ENCODE peak calls at places on chromosomes 13 and 19, in ten cellular contexts. One of them, this sample, is unnamed. For H3K36me3 and H3K4me1, the result is how much of the 10 kb centered on the place peaks cover.

GRCh38 chr19:3146677-3147100 is 10.9 kb downstream of the GNA15 start:
- DNase-seq in tibial nerve: no peak
- DNase-seq in CD8-positive, alpha-beta memory T cell: peak
- DNase-seq in left ventricle myocardium inferior: no peak
- DNase-seq in mucosa of descending colon: peak
- DNase-seq in Karpas-422: peak
- DNase-seq in IMR-90: no peak
- DNase-seq in heart right ventricle: peak
- DNase-seq in endodermal cell: peak
- DNase-seq in aorta: peak
- DNase-seq in this sample: no peak

GRCh38 chr19:35533822-35534521 is 716 bp downstream of the GAPDHS start:
- DNase-seq in tibial nerve: no peak
- DNase-seq in CD8-positive, alpha-beta memory T cell: peak
- DNase-seq in Karpas-422: no peak
- DNase-seq in aorta: no peak
- DNase-seq in IMR-90: peak
- DNase-seq in mucosa of descending colon: peak
- DNase-seq in heart right ventricle: peak
- DNase-seq in endodermal cell: peak
- DNase-seq in left ventricle myocardium inferior: no peak
- DNase-seq in this sample: no peak

GRCh38 chr13:33918199-33918932 is 100.4 kb downstream of the RFC3 start:
- DNase-seq in aorta: no peak
- DNase-seq in mucosa of descending colon: no peak
- DNase-seq in left ventricle myocardium inferior: no peak
- DNase-seq in endodermal cell: no peak
- DNase-seq in tibial nerve: no peak
- DNase-seq in Karpas-422: no peak
- DNase-seq in heart right ventricle: no peak
- DNase-seq in IMR-90: peak
- DNase-seq in CD8-positive, alpha-beta memory T cell: no peak
- DNase-seq in this sample: peak

GRCh38 chr13:53250272-53250875 is 221.8 kb downstream of the OLFM4 start:
- DNase-seq in CD8-positive, alpha-beta memory T cell: peak
- DNase-seq in endodermal cell: no peak
- DNase-seq in heart right ventricle: no peak
- DNase-seq in IMR-90: peak
- DNase-seq in mucosa of descending colon: no peak
- DNase-seq in aorta: no peak
- DNase-seq in tibial nerve: no peak
- DNase-seq in left ventricle myocardium inferior: no peak
- DNase-seq in Karpas-422: peak
- DNase-seq in this sample: no peak

GRCh38 chr13:40974460-40975407 is 44.4 kb downstream of the ELF1 start:
- DNase-seq in tibial nerve: no peak
- DNase-seq in left ventricle myocardium inferior: no peak
- DNase-seq in heart right ventricle: no peak
- DNase-seq in CD8-positive, alpha-beta memory T cell: peak
- DNase-seq in Karpas-422: peak
- DNase-seq in mucosa of descending colon: no peak
- DNase-seq in endodermal cell: peak
- DNase-seq in aorta: no peak
- DNase-seq in IMR-90: peak
- DNase-seq in this sample: no peak

GRCh38 chr19:45863840-45864628 is at the start of gene FOXA3:
- DNase-seq in aorta: peak
- DNase-seq in left ventricle myocardium inferior: no peak
- DNase-seq in mucosa of descending colon: peak
- DNase-seq in CD8-positive, alpha-beta memory T cell: peak
- DNase-seq in IMR-90: peak
- DNase-seq in tibial nerve: no peak
- DNase-seq in Karpas-422: peak
- DNase-seq in heart right ventricle: peak
- DNase-seq in endodermal cell: peak
- DNase-seq in this sample: no peak

GRCh38 chr19:543912-544608 is at the start of gene GZMM:
- DNase-seq in endodermal cell: peak
- DNase-seq in tibial nerve: no peak
- DNase-seq in aorta: no peak
- DNase-seq in mucosa of descending colon: peak
- DNase-seq in Karpas-422: peak
- DNase-seq in left ventricle myocardium inferior: no peak
- DNase-seq in heart right ventricle: no peak
- DNase-seq in IMR-90: no peak
- DNase-seq in CD8-positive, alpha-beta memory T cell: peak
- DNase-seq in this sample: no peak

GRCh38 chr19:7512400-7512851 is 3.5 kb upstream of the ZNF358 start:
- DNase-seq in aorta: no peak
- DNase-seq in left ventricle myocardium inferior: no peak
- DNase-seq in tibial nerve: no peak
- DNase-seq in heart right ventricle: no peak
- DNase-seq in IMR-90: no peak
- DNase-seq in CD8-positive, alpha-beta memory T cell: no peak
- DNase-seq in endodermal cell: peak
- DNase-seq in mucosa of descending colon: no peak
- DNase-seq in Karpas-422: no peak
- DNase-seq in this sample: no peak

GRCh38 chr19:39031368-39032163 is 783 bp downstream of the FBXO27 start:
- DNase-seq in endodermal cell: peak
- DNase-seq in left ventricle myocardium inferior: peak
- DNase-seq in mucosa of descending colon: peak
- DNase-seq in aorta: peak
- DNase-seq in tibial nerve: peak
- DNase-seq in CD8-positive, alpha-beta memory T cell: peak
- DNase-seq in Karpas-422: peak
- DNase-seq in IMR-90: no peak
- DNase-seq in heart right ventricle: peak
- DNase-seq in this sample: peak

GRCh38 chr13:108326318-108326717 is 56.8 kb downstream of the TNFSF13B start:
- DNase-seq in tibial nerve: no peak
- DNase-seq in left ventricle myocardium inferior: no peak
- DNase-seq in CD8-positive, alpha-beta memory T cell: no peak
- DNase-seq in IMR-90: no peak
- DNase-seq in endodermal cell: peak
- DNase-seq in heart right ventricle: no peak
- DNase-seq in aorta: no peak
- DNase-seq in mucosa of descending colon: peak
- DNase-seq in Karpas-422: peak
- DNase-seq in this sample: no peak

GRCh38 chr13:28494861-28495585 is at the start of gene FLT1:
- DNase-seq in endodermal cell: peak
- DNase-seq in Karpas-422: no peak
- DNase-seq in mucosa of descending colon: peak
- DNase-seq in CD8-positive, alpha-beta memory T cell: peak
- DNase-seq in tibial nerve: no peak
- DNase-seq in aorta: peak
- DNase-seq in left ventricle myocardium inferior: peak
- DNase-seq in heart right ventricle: peak
- DNase-seq in IMR-90: peak
- DNase-seq in this sample: peak

GRCh38 chr19:48900477-48901452 is 653 bp downstream of the NUCB1 start:
- DNase-seq in aorta: no peak
- DNase-seq in IMR-90: peak
- DNase-seq in tibial nerve: no peak
- DNase-seq in Karpas-422: peak
- DNase-seq in mucosa of descending colon: no peak
- DNase-seq in endodermal cell: peak
- DNase-seq in CD8-positive, alpha-beta memory T cell: peak
- DNase-seq in heart right ventricle: no peak
- DNase-seq in left ventricle myocardium inferior: no peak
- DNase-seq in this sample: peak

GRCh38 chr13:102651392-102651791 is 43.5 kb downstream of the METTL21C start:
- DNase-seq in aorta: no peak
- DNase-seq in heart right ventricle: no peak
- DNase-seq in left ventricle myocardium inferior: no peak
- DNase-seq in IMR-90: peak
- DNase-seq in mucosa of descending colon: no peak
- DNase-seq in endodermal cell: no peak
- DNase-seq in Karpas-422: no peak
- DNase-seq in CD8-positive, alpha-beta memory T cell: no peak
- DNase-seq in tibial nerve: no peak
- DNase-seq in this sample: no peak

GRCh38 chr13:87887459-87888123 is 216.4 kb downstream of the SLITRK5 start:
- DNase-seq in CD8-positive, alpha-beta memory T cell: no peak
- DNase-seq in left ventricle myocardium inferior: no peak
- DNase-seq in endodermal cell: no peak
- DNase-seq in tibial nerve: no peak
- DNase-seq in mucosa of descending colon: no peak
- DNase-seq in aorta: no peak
- DNase-seq in Karpas-422: peak
- DNase-seq in heart right ventricle: no peak
- DNase-seq in IMR-90: no peak
- DNase-seq in this sample: no peak

GRCh38 chr13:108495686-108496363 is 133.6 kb upstream of the MYO16 start:
- DNase-seq in heart right ventricle: no peak
- DNase-seq in left ventricle myocardium inferior: no peak
- DNase-seq in endodermal cell: peak
- DNase-seq in mucosa of descending colon: no peak
- DNase-seq in aorta: peak
- DNase-seq in IMR-90: no peak
- DNase-seq in CD8-positive, alpha-beta memory T cell: no peak
- DNase-seq in Karpas-422: no peak
- DNase-seq in tibial nerve: no peak
- DNase-seq in this sample: peak

GRCh38 chr19:49911381-49912145 is 14.9 kb upstream of the IL4I1 start:
- DNase-seq in left ventricle myocardium inferior: no peak
- DNase-seq in tibial nerve: no peak
- DNase-seq in endodermal cell: no peak
- DNase-seq in Karpas-422: no peak
- DNase-seq in heart right ventricle: no peak
- DNase-seq in mucosa of descending colon: no peak
- DNase-seq in CD8-positive, alpha-beta memory T cell: no peak
- DNase-seq in IMR-90: peak
- DNase-seq in aorta: no peak
- DNase-seq in this sample: no peak

DNA sequence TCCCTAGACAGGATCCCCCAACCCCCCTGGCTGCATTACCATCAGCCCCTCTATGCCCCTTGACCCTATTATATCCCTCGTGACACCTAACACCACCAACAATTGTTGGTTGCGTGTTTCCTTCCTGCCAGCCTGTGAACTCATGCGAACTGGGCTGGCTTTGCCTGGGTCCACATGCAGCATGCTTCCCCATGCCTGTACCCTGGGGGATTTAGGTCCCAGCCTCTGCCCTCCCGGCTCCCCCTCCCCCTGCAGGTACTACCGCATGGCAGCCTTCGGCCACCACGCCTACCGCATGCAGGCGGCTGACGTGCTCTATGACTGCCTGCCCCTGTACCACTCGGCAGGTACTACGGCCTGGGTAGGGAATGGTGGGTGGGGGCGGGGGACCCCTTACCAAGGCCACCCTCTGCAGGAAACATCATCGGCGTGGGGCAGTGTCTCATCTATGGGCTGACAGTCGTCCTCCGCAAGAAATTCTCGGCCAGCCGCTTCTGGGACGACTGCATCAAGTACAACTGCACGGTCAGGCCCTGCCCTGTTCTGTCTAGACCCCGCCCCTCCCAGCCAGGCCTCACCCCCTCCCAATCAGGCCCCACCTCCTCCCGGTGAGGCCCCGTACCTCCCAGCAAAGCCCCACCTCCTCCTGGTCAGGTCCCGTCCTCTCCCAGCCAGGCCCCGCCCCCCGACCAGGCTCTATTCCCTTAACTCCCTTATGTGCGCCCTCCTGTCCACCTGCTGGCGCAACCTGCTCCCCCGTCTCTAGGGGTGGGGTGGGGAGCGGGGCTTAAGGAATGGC is 18.5 kb downstream of the SLC27A1 start:
- DNase-seq in mucosa of descending colon: peak
- DNase-seq in endodermal cell: peak
- DNase-seq in heart right ventricle: peak
- DNase-seq in IMR-90: no peak
- DNase-seq in aorta: peak
- DNase-seq in left ventricle myocardium inferior: peak
- DNase-seq in Karpas-422: peak
- DNase-seq in CD8-positive, alpha-beta memory T cell: peak
- DNase-seq in tibial nerve: no peak
- DNase-seq in this sample: no peak
- H3K4me3 ChIP-seq in mucosa of descending colon: no peak
- H3K4me3 ChIP-seq in endodermal cell: peak
- H3K4me3 ChIP-seq in heart right ventricle: no peak
- H3K4me3 ChIP-seq in IMR-90: no peak
- H3K4me3 ChIP-seq in aorta: no peak
- H3K4me3 ChIP-seq in left ventricle myocardium inferior: peak
- H3K4me3 ChIP-seq in Karpas-422: peak
- H3K4me3 ChIP-seq in CD8-positive, alpha-beta memory T cell: peak
- H3K4me3 ChIP-seq in tibial nerve: peak
- H3K4me3 ChIP-seq in this sample: no peak

GRCh38 chr13:114241918-114242317 is 7.2 kb downstream of the CDC16 start:
- DNase-seq in left ventricle myocardium inferior: no peak
- DNase-seq in aorta: no peak
- DNase-seq in endodermal cell: no peak
- DNase-seq in IMR-90: peak
- DNase-seq in Karpas-422: no peak
- DNase-seq in CD8-positive, alpha-beta memory T cell: no peak
- DNase-seq in heart right ventricle: no peak
- DNase-seq in mucosa of descending colon: no peak
- DNase-seq in tibial nerve: no peak
- DNase-seq in this sample: no peak
- H3K36me3 ChIP-seq in left ventricle myocardium inferior: half or more
- H3K36me3 ChIP-seq in aorta: under half
- H3K36me3 ChIP-seq in endodermal cell: half or more
- H3K36me3 ChIP-seq in IMR-90: half or more
- H3K36me3 ChIP-seq in Karpas-422: half or more
- H3K36me3 ChIP-seq in CD8-positive, alpha-beta memory T cell: half or more
- H3K36me3 ChIP-seq in heart right ventricle: half or more
- H3K36me3 ChIP-seq in mucosa of descending colon: under half
- H3K36me3 ChIP-seq in tibial nerve: half or more
- H3K36me3 ChIP-seq in this sample: half or more

GRCh38 chr13:59247166-59247565 is 916.6 kb downstream of the DIAPH3 start:
- DNase-seq in tibial nerve: no peak
- DNase-seq in heart right ventricle: peak
- DNase-seq in endodermal cell: no peak
- DNase-seq in Karpas-422: no peak
- DNase-seq in mucosa of descending colon: peak
- DNase-seq in IMR-90: no peak
- DNase-seq in aorta: no peak
- DNase-seq in left ventricle myocardium inferior: peak
- DNase-seq in CD8-positive, alpha-beta memory T cell: no peak
- DNase-seq in this sample: no peak
- H3K4me1 ChIP-seq in tibial nerve: under half
- H3K4me1 ChIP-seq in heart right ventricle: under half
- H3K4me1 ChIP-seq in endodermal cell: under half
- H3K4me1 ChIP-seq in Karpas-422: under half
- H3K4me1 ChIP-seq in mucosa of descending colon: under half
- H3K4me1 ChIP-seq in IMR-90: under half
- H3K4me1 ChIP-seq in aorta: under half
- H3K4me1 ChIP-seq in left ventricle myocardium inferior: under half
- H3K4me1 ChIP-seq in CD8-positive, alpha-beta memory T cell: under half
- H3K4me1 ChIP-seq in this sample: under half

DNA sequence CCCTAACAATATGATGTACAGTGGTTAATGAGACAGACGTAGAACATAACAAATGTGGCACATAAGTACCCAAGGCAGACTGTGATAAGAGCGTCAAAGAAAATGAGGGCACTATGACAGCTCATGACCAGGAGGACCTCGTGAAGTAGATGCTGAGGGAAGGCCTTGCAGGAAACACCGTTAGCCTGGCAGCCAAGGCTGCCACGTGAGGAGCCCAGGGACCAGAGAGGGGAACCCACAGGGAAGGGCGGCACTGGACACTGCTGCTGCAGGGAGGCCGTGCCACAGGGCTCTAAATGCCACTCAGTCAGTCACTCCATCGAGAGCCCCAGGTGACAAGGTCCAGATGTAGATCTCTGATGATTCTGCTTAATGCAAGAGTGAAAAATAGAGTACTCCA is 5.6 kb downstream of the TUBGCP3 start:
- DNase-seq in endodermal cell: no peak
- DNase-seq in CD8-positive, alpha-beta memory T cell: no peak
- DNase-seq in aorta: no peak
- DNase-seq in left ventricle myocardium inferior: no peak
- DNase-seq in mucosa of descending colon: no peak
- DNase-seq in heart right ventricle: no peak
- DNase-seq in tibial nerve: no peak
- DNase-seq in Karpas-422: no peak
- DNase-seq in IMR-90: no peak
- DNase-seq in this sample: no peak
- H3K4me3 ChIP-seq in endodermal cell: no peak
- H3K4me3 ChIP-seq in CD8-positive, alpha-beta memory T cell: no peak
- H3K4me3 ChIP-seq in aorta: no peak
- H3K4me3 ChIP-seq in left ventricle myocardium inferior: no peak
- H3K4me3 ChIP-seq in mucosa of descending colon: no peak
- H3K4me3 ChIP-seq in heart right ventricle: no peak
- H3K4me3 ChIP-seq in tibial nerve: no peak
- H3K4me3 ChIP-seq in Karpas-422: no peak
- H3K4me3 ChIP-seq in IMR-90: no peak
- H3K4me3 ChIP-seq in this sample: no peak

This sample was measured in SJSA1.